ENCODE peak calls at places on chromosome X, in five cellular contexts. One of them, this sample, is unnamed.

GRCh38 chrX:148567229-148567628 is 66.8 kb downstream of the AFF2 start:
- DNase-seq in GM23248: peak; percentile 59
- DNase-seq in activated naive CD4-positive, alpha-beta T cell: no peak
- DNase-seq in memory B cell: no peak
- DNase-seq in RCC 7860: peak; percentile 82
- DNase-seq in this sample: no peak

GRCh38 chrX:71365356-71365875 is 741 bp upstream of the TAF1 start:
- DNase-seq in GM23248: no peak
- DNase-seq in activated naive CD4-positive, alpha-beta T cell: no peak
- DNase-seq in memory B cell: no peak
- DNase-seq in RCC 7860: no peak
- DNase-seq in this sample: no peak

GRCh38 chrX:71623105-71623450 is 4.8 kb upstream of the CXCR3 start:
- DNase-seq in GM23248: no peak
- DNase-seq in activated naive CD4-positive, alpha-beta T cell: no peak
- DNase-seq in memory B cell: no peak
- DNase-seq in RCC 7860: no peak
- DNase-seq in this sample: no peak

GRCh38 chrX:26922278-26922677 is 540.9 kb downstream of the PPP4R3C start:
- DNase-seq in GM23248: peak; percentile 77
- DNase-seq in activated naive CD4-positive, alpha-beta T cell: no peak
- DNase-seq in memory B cell: no peak
- DNase-seq in RCC 7860: no peak
- DNase-seq in this sample: no peak

GRCh38 chrX:86348669-86349068 is 200.4 kb downstream of the DACH2 start:
- DNase-seq in GM23248: no peak
- DNase-seq in activated naive CD4-positive, alpha-beta T cell: no peak
- DNase-seq in memory B cell: no peak
- DNase-seq in RCC 7860: no peak
- DNase-seq in this sample: no peak

GRCh38 chrX:31435592-31435991 is 363.8 kb upstream of the FTHL17 start:
- DNase-seq in GM23248: peak; percentile 42
- DNase-seq in activated naive CD4-positive, alpha-beta T cell: no peak
- DNase-seq in memory B cell: no peak
- DNase-seq in RCC 7860: no peak
- DNase-seq in this sample: no peak

GRCh38 chrX:93874554-93874953 is 200.5 kb downstream of the FAM133A start:
- DNase-seq in GM23248: peak; percentile 20
- DNase-seq in activated naive CD4-positive, alpha-beta T cell: no peak
- DNase-seq in memory B cell: no peak
- DNase-seq in RCC 7860: no peak
- DNase-seq in this sample: no peak

GRCh38 chrX:55488559-55489314 is 911 bp downstream of the USP51 start:
- DNase-seq in GM23248: peak; percentile 80
- DNase-seq in activated naive CD4-positive, alpha-beta T cell: peak; percentile 44
- DNase-seq in memory B cell: peak; percentile 62
- DNase-seq in RCC 7860: no peak
- DNase-seq in this sample: peak; percentile 49

GRCh38 chrX:48989483-48989882 is 12.6 kb downstream of the GRIPAP1 start:
- DNase-seq in GM23248: no peak
- DNase-seq in activated naive CD4-positive, alpha-beta T cell: no peak
- DNase-seq in memory B cell: no peak
- DNase-seq in RCC 7860: no peak
- DNase-seq in this sample: no peak

GRCh38 chrX:15299945-15300851 is 15.2 kb downstream of the ASB11 start:
- DNase-seq in GM23248: peak; percentile 38
- DNase-seq in activated naive CD4-positive, alpha-beta T cell: no peak
- DNase-seq in memory B cell: no peak
- DNase-seq in RCC 7860: peak; percentile 38
- DNase-seq in this sample: peak; percentile 4

GRCh38 chrX:48794993-48795501 is 6.8 kb upstream of the HDAC6 start:
- DNase-seq in GM23248: peak; percentile 58
- DNase-seq in activated naive CD4-positive, alpha-beta T cell: no peak
- DNase-seq in memory B cell: no peak
- DNase-seq in RCC 7860: peak; percentile 22
- DNase-seq in this sample: peak; percentile 62

GRCh38 chrX:152601848-152602616 is 35.7 kb upstream of the GABRQ start:
- DNase-seq in GM23248: peak; percentile 13
- DNase-seq in activated naive CD4-positive, alpha-beta T cell: no peak
- DNase-seq in memory B cell: no peak
- DNase-seq in RCC 7860: no peak
- DNase-seq in this sample: no peak

GRCh38 chrX:41421071-41421729 is 25.9 kb upstream of the NYX start:
- DNase-seq in GM23248: peak; percentile 13
- DNase-seq in activated naive CD4-positive, alpha-beta T cell: no peak
- DNase-seq in memory B cell: no peak
- DNase-seq in RCC 7860: no peak
- DNase-seq in this sample: no peak

GRCh38 chrX:111467896-111468295 is 43.5 kb upstream of the SERTM2 start:
- DNase-seq in GM23248: no peak
- DNase-seq in activated naive CD4-positive, alpha-beta T cell: no peak
- DNase-seq in memory B cell: no peak
- DNase-seq in RCC 7860: no peak
- DNase-seq in this sample: no peak

GRCh38 chrX:155766321-155766720 is 114.8 kb upstream of the VAMP7 start:
- DNase-seq in GM23248: peak; percentile 3
- DNase-seq in activated naive CD4-positive, alpha-beta T cell: no peak
- DNase-seq in memory B cell: no peak
- DNase-seq in RCC 7860: no peak
- DNase-seq in this sample: peak; percentile 2

GRCh38 chrX:72621619-72622485 is 49.2 kb upstream of the HDAC8 start:
- DNase-seq in GM23248: peak; percentile 71
- DNase-seq in activated naive CD4-positive, alpha-beta T cell: no peak
- DNase-seq in memory B cell: no peak
- DNase-seq in RCC 7860: peak; percentile 11
- DNase-seq in this sample: peak; percentile 47

GRCh38 chrX:149825424-149825823 is 43.7 kb downstream of the MAGEA9 start:
- DNase-seq in GM23248: peak; percentile 12
- DNase-seq in activated naive CD4-positive, alpha-beta T cell: no peak
- DNase-seq in memory B cell: no peak
- DNase-seq in RCC 7860: no peak
- DNase-seq in this sample: peak; percentile 3

GRCh38 chrX:53357799-53358530 is 64.5 kb downstream of the SMC1A start:
- DNase-seq in GM23248: peak; percentile 41
- DNase-seq in activated naive CD4-positive, alpha-beta T cell: no peak
- DNase-seq in memory B cell: no peak
- DNase-seq in RCC 7860: no peak
- DNase-seq in this sample: no peak

GRCh38 chrX:10971176-10971575 is 140.0 kb upstream of the HCCS start:
- DNase-seq in GM23248: no peak
- DNase-seq in activated naive CD4-positive, alpha-beta T cell: no peak
- DNase-seq in memory B cell: no peak
- DNase-seq in RCC 7860: no peak
- DNase-seq in this sample: no peak

GRCh38 chrX:18394477-18394876 is 30.9 kb upstream of the CDKL5 start:
- DNase-seq in GM23248: no peak
- DNase-seq in activated naive CD4-positive, alpha-beta T cell: no peak
- DNase-seq in memory B cell: no peak
- DNase-seq in RCC 7860: peak; percentile 38
- DNase-seq in this sample: no peak

GRCh38 chrX:8364369-8365141 is 100.1 kb upstream of the VCX3B start:
- DNase-seq in GM23248: no peak
- DNase-seq in activated naive CD4-positive, alpha-beta T cell: no peak
- DNase-seq in memory B cell: no peak
- DNase-seq in RCC 7860: peak; percentile 22
- DNase-seq in this sample: no peak

GRCh38 chrX:101164766-101165590 is 54.6 kb upstream of the DRP2 start:
- DNase-seq in GM23248: peak; percentile 4
- DNase-seq in activated naive CD4-positive, alpha-beta T cell: no peak
- DNase-seq in memory B cell: no peak
- DNase-seq in RCC 7860: no peak
- DNase-seq in this sample: no peak

GRCh38 chrX:133630362-133630761 is 215.1 kb upstream of the GPC4 start:
- DNase-seq in GM23248: no peak
- DNase-seq in activated naive CD4-positive, alpha-beta T cell: no peak
- DNase-seq in memory B cell: no peak
- DNase-seq in RCC 7860: no peak
- DNase-seq in this sample: no peak

GRCh38 chrX:151801980-151802379 is 67.4 kb downstream of the CNGA2 start:
- DNase-seq in GM23248: peak; percentile 12
- DNase-seq in activated naive CD4-positive, alpha-beta T cell: no peak
- DNase-seq in memory B cell: no peak
- DNase-seq in RCC 7860: no peak
- DNase-seq in this sample: peak; percentile 2

GRCh38 chrX:50470103-50471031 is at the start of gene DGKK:
- DNase-seq in GM23248: peak; percentile 9
- DNase-seq in activated naive CD4-positive, alpha-beta T cell: no peak
- DNase-seq in memory B cell: no peak
- DNase-seq in RCC 7860: no peak
- DNase-seq in this sample: no peak

This sample was measured in EL.